ENCODE peak calls at places on chromosomes 16 and 17, in ten cellular contexts. V, D, P, T, C, O, H, Y, W and G are unnamed samples.

GRCh38 chr17:72788950-72789585 is 303.4 kb downstream of the SLC39A11 start:
- DNase-seq in P (peak), O (peak), W (no peak), C (no peak), V (no peak), Y (no peak), T (no peak), H (peak), D (peak), G (no peak)

GRCh38 chr17:77890771-77891170 is 67.7 kb upstream of the TNRC6C start:
- DNase-seq in C (no peak), P (no peak), Y (no peak), T (no peak), H (no peak), O (no peak), W (no peak), D (no peak), V (no peak), G (no peak)

GRCh38 chr17:7582401-7583252 is 1.0 kb upstream of the MPDU1 start:
- DNase-seq in V (no peak), P (no peak), H (no peak), D (no peak), Y (no peak), O (no peak), T (no peak), C (no peak), W (no peak), G (peak)

GRCh38 chr16:72013389-72013788 is 4.8 kb downstream of the DHODH start:
- DNase-seq in O (peak), D (no peak), H (no peak), T (no peak), Y (no peak), W (no peak), C (no peak), P (peak), V (peak), G (no peak)

GRCh38 chr17:80395402-80396151 is 19.4 kb upstream of the ENDOV start:
- DNase-seq in O (peak), V (no peak), C (no peak), H (no peak), T (no peak), P (no peak), W (no peak), D (no peak), Y (no peak), G (no peak)

GRCh38 chr17:6666077-6666521 is 14.5 kb downstream of the C17orf100 start:
- DNase-seq in D (peak), V (peak), P (peak), H (peak), O (peak), W (no peak), T (peak), Y (no peak), C (peak), G (peak)

GRCh38 chr16:19926449-19927390 is 42.1 kb upstream of the GPRC5B start:
- DNase-seq in C (no peak), D (peak), P (peak), T (no peak), V (peak), W (no peak), Y (no peak), O (peak), H (peak), G (peak)

GRCh38 chr16:69084301-69084700 is 21.2 kb upstream of the HAS3 start:
- DNase-seq in C (no peak), T (no peak), W (no peak), P (peak), Y (no peak), H (no peak), D (no peak), O (peak), V (no peak), G (no peak)

GRCh38 chr17:7440113-7440822 is 956 bp downstream of the FGF11 start:
- DNase-seq in T (peak), V (peak), O (peak), C (peak), P (peak), Y (no peak), H (no peak), W (peak), D (peak), G (no peak)

GRCh38 chr17:68396226-68396780 is 61.0 kb downstream of the WIPI1 start:
- DNase-seq in D (no peak), P (no peak), V (no peak), Y (no peak), H (no peak), C (no peak), O (no peak), W (no peak), T (no peak), G (no peak)

GRCh38 chr16:85428168-85428898 is 184.8 kb upstream of the GSE1 start:
- DNase-seq in Y (no peak), P (peak), W (peak), D (no peak), C (peak), H (peak), V (peak), T (peak), O (peak), G (peak)